ENCODE peak calls at places on chromosomes 4 and X, in ten cellular contexts. K, G, D, U, Q, B, X, F, O and E are unnamed samples.

GRCh38 chrX:136446208-136446607 is 41.5 kb upstream of the BRS3 start:
- DNase-seq in K (no peak), G (no peak), D (no peak), U (no peak), Q (no peak), B (no peak), X (no peak), F (no peak), O (no peak), E (no peak)

GRCh38 chrX:97322401-97322800 is 438.7 kb downstream of the RPA4 start:
- DNase-seq in K (no peak), G (no peak), D (no peak), U (no peak), Q (no peak), B (no peak), X (no peak), F (no peak), O (no peak), E (no peak)

GRCh38 chr4:113384600-113384999 is 335.1 kb downstream of the ANK2 start:
- DNase-seq in K (no peak), G (no peak), D (no peak), U (no peak), Q (no peak), B (no peak), X (no peak), F (no peak), O (no peak), E (no peak)

GRCh38 chr4:69731261-69731660 is 29.2 kb downstream of the SULT1B1 start:
- DNase-seq in K (no peak), G (no peak), D (no peak), U (no peak), Q (no peak), B (no peak), X (no peak), F (no peak), O (no peak), E (no peak)

GRCh38 chr4:8393593-8394038 is 46.9 kb downstream of the ACOX3 start:
- DNase-seq in K (peak), G (no peak), D (peak), U (no peak), Q (peak), B (no peak), X (no peak), F (peak), O (no peak), E (no peak)

GRCh38 chr4:2786152-2786671 is 6.7 kb upstream of the SH3BP2 start:
- DNase-seq in K (no peak), G (peak), D (no peak), U (no peak), Q (no peak), B (no peak), X (peak), F (no peak), O (no peak), E (peak)

GRCh38 chrX:106927700-106928099 is 7.5 kb downstream of the CLDN2 start:
- DNase-seq in K (no peak), G (no peak), D (no peak), U (no peak), Q (no peak), B (peak), X (no peak), F (no peak), O (no peak), E (no peak)

GRCh38 chrX:109578916-109579315 is 42.3 kb downstream of the NXT2 start:
- DNase-seq in K (no peak), G (no peak), D (no peak), U (no peak), Q (no peak), B (no peak), X (no peak), F (no peak), O (no peak), E (no peak)